ENCODE peak calls at places on chromosomes 2 and 18, in five cellular contexts. X, K, Y, L and J are unnamed samples.

GRCh38 chr18:46416706-46417638 is 240.0 kb downstream of the LOXHD1 start:
- DNase-seq in X (no peak), K (no peak), Y (no peak), L (no peak), J (peak)

GRCh38 chr2:190765386-190766173 is 115.0 kb upstream of the GLS start:
- DNase-seq in X (no peak), K (peak), Y (no peak), L (no peak), J (no peak)

GRCh38 chr2:159188449-159188848 is 98.1 kb downstream of the WDSUB1 start:
- DNase-seq in X (no peak), K (no peak), Y (no peak), L (no peak), J (no peak)

GRCh38 chr2:117771969-117772630 is 42.4 kb upstream of the DDX18 start:
- DNase-seq in X (no peak), K (peak), Y (peak), L (no peak), J (no peak)

GRCh38 chr2:71720596-71721361 is 267.4 kb downstream of the DYSF start:
- DNase-seq in X (no peak), K (no peak), Y (no peak), L (no peak), J (no peak)

GRCh38 chr2:28413896-28414290 is 21.2 kb downstream of the FOSL2 start:
- DNase-seq in X (no peak), K (no peak), Y (peak), L (no peak), J (no peak)

GRCh38 chr2:56801214-56801613 is 617.4 kb downstream of the CCDC85A start:
- DNase-seq in X (no peak), K (no peak), Y (no peak), L (no peak), J (no peak)

GRCh38 chr2:45851576-45852304 is 200.3 kb downstream of the PRKCE start:
- DNase-seq in X (no peak), K (peak), Y (peak), L (no peak), J (no peak)

GRCh38 chr18:50401888-50402287 is 27.0 kb downstream of the SKA1 start:
- DNase-seq in X (no peak), K (no peak), Y (peak), L (no peak), J (no peak)

GRCh38 chr2:132627542-132627941 is 42.5 kb downstream of the LYPD1 start:
- DNase-seq in X (no peak), K (no peak), Y (no peak), L (no peak), J (no peak)

GRCh38 chr2:46793423-46794416 is 121.9 kb downstream of the MCFD2 start:
- DNase-seq in X (no peak), K (no peak), Y (no peak), L (no peak), J (no peak)

GRCh38 chr2:216015722-216016464 is 2.5 kb upstream of the MREG start:
- DNase-seq in X (no peak), K (no peak), Y (peak), L (peak), J (no peak)

GRCh38 chr18:51051105-51051712 is 21.2 kb downstream of the SMAD4 start:
- DNase-seq in X (no peak), K (peak), Y (peak), L (peak), J (no peak)

GRCh38 chr2:203687161-203687560 is 19.3 kb upstream of the CD28 start:
- DNase-seq in X (no peak), K (no peak), Y (no peak), L (no peak), J (no peak)

GRCh38 chr18:10006261-10006903 is 92.6 kb downstream of the VAPA start:
- DNase-seq in X (no peak), K (peak), Y (peak), L (no peak), J (no peak)

GRCh38 chr2:61335226-61335625 is 135.7 kb downstream of the USP34 start:
- DNase-seq in X (no peak), K (no peak), Y (no peak), L (no peak), J (no peak)

GRCh38 chr2:18214936-18215335 is 336.5 kb downstream of the KCNS3 start:
- DNase-seq in X (no peak), K (no peak), Y (no peak), L (no peak), J (no peak)

GRCh38 chr2:102238039-102238756 is 51.4 kb downstream of the IL1RL2 start:
- DNase-seq in X (no peak), K (peak), Y (no peak), L (no peak), J (no peak)

GRCh38 chr2:222844323-222844722 is 16.5 kb upstream of the ACSL3 start:
- DNase-seq in X (no peak), K (peak), Y (no peak), L (no peak), J (no peak)

GRCh38 chr2:36329746-36330145 is 25.8 kb upstream of the CRIM1 start:
- DNase-seq in X (no peak), K (peak), Y (no peak), L (no peak), J (no peak)

GRCh38 chr2:177617849-177618248 is 225.3 kb downstream of the AGPS start:
- DNase-seq in X (no peak), K (no peak), Y (no peak), L (no peak), J (no peak)